ENCODE peak calls at places on chromosomes 13 and 19, in five cellular contexts. One of them, this sample, is unnamed.

GRCh38 chr13:70384156-70384555 is 275.9 kb upstream of the KLHL1 start:
- DNase-seq in A549: no peak
- DNase-seq in HepG2: no peak
- DNase-seq in K562: no peak
- DNase-seq in GM12878: no peak
- DNase-seq in this sample: no peak

GRCh38 chr19:49818691-49819331 is 722 bp downstream of the MED25 start:
- DNase-seq in A549: no peak
- DNase-seq in HepG2: no peak
- DNase-seq in K562: peak; percentile 34
- DNase-seq in GM12878: no peak
- DNase-seq in this sample: no peak

GRCh38 chr13:73254827-73255226 is 196.0 kb downstream of the KLF5 start:
- DNase-seq in A549: no peak
- DNase-seq in HepG2: no peak
- DNase-seq in K562: no peak
- DNase-seq in GM12878: no peak
- DNase-seq in this sample: peak; percentile 1

GRCh38 chr13:79901336-79901735 is 420.4 kb downstream of the NDFIP2 start:
- DNase-seq in A549: no peak
- DNase-seq in HepG2: no peak
- DNase-seq in K562: no peak
- DNase-seq in GM12878: no peak
- DNase-seq in this sample: no peak

GRCh38 chr13:25806304-25806974 is 245.4 kb downstream of the SHISA2 start:
- DNase-seq in A549: no peak
- DNase-seq in HepG2: no peak
- DNase-seq in K562: no peak
- DNase-seq in GM12878: peak; percentile 25
- DNase-seq in this sample: no peak

GRCh38 chr19:35816262-35816661 is 3.6 kb upstream of the PRODH2 start:
- DNase-seq in A549: no peak
- DNase-seq in HepG2: no peak
- DNase-seq in K562: no peak
- DNase-seq in GM12878: no peak
- DNase-seq in this sample: no peak

GRCh38 chr13:113207890-113208423 is 512 bp downstream of the PCID2 start:
- DNase-seq in A549: no peak
- DNase-seq in HepG2: peak; percentile 26
- DNase-seq in K562: no peak
- DNase-seq in GM12878: no peak
- DNase-seq in this sample: peak; percentile 70

GRCh38 chr13:31050486-31051400 is 111.0 kb downstream of the HSPH1 start:
- DNase-seq in A549: no peak
- DNase-seq in HepG2: no peak
- DNase-seq in K562: peak; percentile 29
- DNase-seq in GM12878: no peak
- DNase-seq in this sample: no peak

GRCh38 chr13:40528881-40529280 is 137.6 kb downstream of the FOXO1 start:
- DNase-seq in A549: no peak
- DNase-seq in HepG2: peak; percentile 46
- DNase-seq in K562: no peak
- DNase-seq in GM12878: no peak
- DNase-seq in this sample: no peak

GRCh38 chr19:33064778-33065550 is at the start of gene RHPN2:
- DNase-seq in A549: peak; percentile 94
- DNase-seq in HepG2: peak; percentile 43
- DNase-seq in K562: peak; percentile 96
- DNase-seq in GM12878: no peak
- DNase-seq in this sample: peak; percentile 57

GRCh38 chr19:15283141-15283885 is 49.0 kb downstream of the BRD4 start:
- DNase-seq in A549: no peak
- DNase-seq in HepG2: no peak
- DNase-seq in K562: no peak
- DNase-seq in GM12878: no peak
- DNase-seq in this sample: no peak

GRCh38 chr13:76489299-76489698 is 396.9 kb downstream of the KCTD12 start:
- DNase-seq in A549: no peak
- DNase-seq in HepG2: no peak
- DNase-seq in K562: no peak
- DNase-seq in GM12878: no peak
- DNase-seq in this sample: peak; percentile 55

GRCh38 chr13:112995395-112996091 is 26.5 kb downstream of the MCF2L start:
- DNase-seq in A549: no peak
- DNase-seq in HepG2: no peak
- DNase-seq in K562: no peak
- DNase-seq in GM12878: no peak
- DNase-seq in this sample: no peak

GRCh38 chr13:19836472-19836871 is 27.0 kb downstream of the ZMYM5 start:
- DNase-seq in A549: no peak
- DNase-seq in HepG2: no peak
- DNase-seq in K562: no peak
- DNase-seq in GM12878: no peak
- DNase-seq in this sample: no peak

GRCh38 chr19:55867101-55867500 is 30.8 kb downstream of the NLRP4 start:
- DNase-seq in A549: no peak
- DNase-seq in HepG2: no peak
- DNase-seq in K562: no peak
- DNase-seq in GM12878: no peak
- DNase-seq in this sample: no peak

GRCh38 chr19:872266-872951 is 12.9 kb downstream of the CFD start:
- DNase-seq in A549: no peak
- DNase-seq in HepG2: no peak
- DNase-seq in K562: peak; percentile 76
- DNase-seq in GM12878: peak; percentile 36
- DNase-seq in this sample: peak; percentile 34

GRCh38 chr13:99022953-99023352 is 45.1 kb upstream of the DOCK9 start:
- DNase-seq in A549: no peak
- DNase-seq in HepG2: no peak
- DNase-seq in K562: no peak
- DNase-seq in GM12878: no peak
- DNase-seq in this sample: no peak

GRCh38 chr13:112900691-112901091 is 68.3 kb upstream of the MCF2L start:
- DNase-seq in A549: no peak
- DNase-seq in HepG2: no peak
- DNase-seq in K562: no peak
- DNase-seq in GM12878: no peak
- DNase-seq in this sample: no peak

GRCh38 chr19:32902448-32902847 is 32.9 kb upstream of the SLC7A9 start:
- DNase-seq in A549: no peak
- DNase-seq in HepG2: no peak
- DNase-seq in K562: no peak
- DNase-seq in GM12878: no peak
- DNase-seq in this sample: no peak

GRCh38 chr13:64278493-64278892 is 2862.8 kb upstream of the PCDH20 start:
- DNase-seq in A549: no peak
- DNase-seq in HepG2: no peak
- DNase-seq in K562: no peak
- DNase-seq in GM12878: no peak
- DNase-seq in this sample: peak; percentile 67

GRCh38 chr19:3201911-3202310 is 16.2 kb downstream of the NCLN start:
- DNase-seq in A549: no peak
- DNase-seq in HepG2: no peak
- DNase-seq in K562: no peak
- DNase-seq in GM12878: no peak
- DNase-seq in this sample: no peak

GRCh38 chr13:30002577-30002976 is 152.2 kb upstream of the UBL3 start:
- DNase-seq in A549: no peak
- DNase-seq in HepG2: no peak
- DNase-seq in K562: no peak
- DNase-seq in GM12878: no peak
- DNase-seq in this sample: no peak

DNA sequence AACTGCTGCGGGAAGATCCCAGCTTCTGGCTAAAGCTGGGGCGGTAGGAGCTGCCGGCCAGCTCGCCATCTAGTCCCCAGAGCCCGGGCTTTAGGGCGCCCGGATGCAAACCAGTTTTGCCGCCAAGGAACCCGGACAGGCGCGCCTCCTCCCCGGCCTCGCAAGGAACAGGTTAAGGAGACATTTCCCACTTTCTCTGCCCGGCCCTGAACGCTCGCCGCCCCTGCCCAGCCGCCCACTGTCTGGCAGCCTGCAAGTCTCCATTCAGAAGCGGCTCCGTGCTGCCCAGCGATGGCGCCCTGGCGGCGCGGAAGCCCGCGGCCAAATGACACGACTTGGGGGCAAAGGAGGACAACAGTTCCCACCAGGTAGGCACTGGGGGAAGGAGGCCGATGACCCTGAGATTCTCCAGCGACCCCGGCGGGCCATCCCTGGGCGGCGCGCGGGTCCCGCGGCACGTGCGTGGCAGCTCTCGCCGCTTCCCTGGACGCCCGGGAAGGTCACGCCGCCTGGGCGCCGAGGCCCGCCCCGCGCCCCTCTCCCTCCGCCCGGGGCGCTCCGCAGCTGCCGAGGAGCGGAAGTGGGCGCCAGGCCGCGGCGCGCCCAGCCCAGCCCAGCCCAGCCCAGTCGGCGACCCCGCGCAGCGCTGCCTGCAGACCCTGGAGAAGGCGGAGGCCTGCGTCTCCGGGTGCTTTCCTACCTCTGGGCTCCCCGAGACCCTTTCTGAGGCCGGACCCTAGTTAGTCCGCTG is 42.2 kb upstream of the HNRNPA1L2 start:
- DNase-seq in A549: no peak
- DNase-seq in HepG2: no peak
- DNase-seq in K562: no peak
- DNase-seq in GM12878: no peak
- DNase-seq in this sample: peak; percentile 40
- TF ChIP-seq MYC in A549: no peak
- TF ChIP-seq MYC in HepG2: peak; percentile 59
- TF ChIP-seq MYC in K562: no peak
- TF ChIP-seq MYC in GM12878: no peak
- TF ChIP-seq MYC in this sample: no peak

GRCh38 chr19:7540761-7541480 is 5.4 kb downstream of the PNPLA6 start:
- DNase-seq in A549: no peak
- DNase-seq in HepG2: no peak
- DNase-seq in K562: peak; percentile 86
- DNase-seq in GM12878: no peak
- DNase-seq in this sample: peak; percentile 25
- H3K4me1 ChIP-seq in A549: peaks cover 5% of the 10 kb centered on the region
- H3K4me1 ChIP-seq in HepG2: peaks cover under 1% of the 10 kb centered on the region
- H3K4me1 ChIP-seq in K562: peaks cover 45% of the 10 kb centered on the region
- H3K4me1 ChIP-seq in GM12878: peaks cover 6% of the 10 kb centered on the region
- H3K4me1 ChIP-seq in this sample: peaks cover 5% of the 10 kb centered on the region

DNA sequence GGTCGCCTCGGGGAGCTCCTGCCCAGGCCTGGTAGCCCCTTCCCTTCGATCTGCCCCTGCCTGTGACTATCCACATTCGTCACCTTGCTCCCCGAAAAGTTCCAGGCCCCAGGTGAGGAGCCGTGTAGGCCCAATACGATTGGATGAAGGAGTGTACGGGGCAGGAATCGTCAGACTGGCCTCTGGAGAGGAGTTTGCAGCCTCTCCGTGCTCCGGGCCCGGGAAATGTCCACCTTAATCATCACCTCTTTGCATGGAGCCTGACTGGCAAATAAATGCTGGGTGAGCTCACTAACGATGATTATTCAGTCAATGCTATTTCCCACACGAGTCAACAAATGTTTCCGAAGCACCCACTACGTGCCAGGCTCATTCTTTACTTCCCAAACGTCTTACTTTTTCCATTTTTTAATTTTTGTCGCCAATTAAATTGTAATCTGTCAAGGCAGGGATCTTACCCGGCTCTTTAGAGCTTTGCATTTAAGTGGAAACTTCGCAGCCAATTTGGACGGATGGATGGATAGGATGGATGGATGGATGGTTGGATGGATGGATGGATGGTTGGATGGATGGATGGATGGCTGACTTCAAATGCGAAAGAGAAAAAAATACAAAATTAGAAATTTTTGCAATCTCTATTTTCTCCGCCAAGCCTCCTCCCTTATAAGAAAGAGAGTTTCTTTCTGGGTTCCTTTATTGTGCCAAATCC is 45.8 kb downstream of the TGDS start:
- DNase-seq in A549: peak; percentile 62
- DNase-seq in HepG2: peak; percentile 21
- DNase-seq in K562: no peak
- DNase-seq in GM12878: peak; percentile 4
- DNase-seq in this sample: no peak
- TF ChIP-seq MYC in A549: no peak
- TF ChIP-seq MYC in HepG2: no peak
- TF ChIP-seq MYC in K562: no peak
- TF ChIP-seq MYC in GM12878: no peak
- TF ChIP-seq MYC in this sample: no peak

GRCh38 chr13:68523838-68524424 is 1293.8 kb upstream of the PCDH9 start:
- DNase-seq in A549: no peak
- DNase-seq in HepG2: no peak
- DNase-seq in K562: no peak
- DNase-seq in GM12878: no peak
- DNase-seq in this sample: no peak
- H3K4me1 ChIP-seq in A549: no peaks in the 10 kb centered on the region
- H3K4me1 ChIP-seq in HepG2: no peaks in the 10 kb centered on the region
- H3K4me1 ChIP-seq in K562: no peaks in the 10 kb centered on the region
- H3K4me1 ChIP-seq in GM12878: no peaks in the 10 kb centered on the region
- H3K4me1 ChIP-seq in this sample: no peaks in the 10 kb centered on the region

GRCh38 chr13:110758195-110758594 is 44.7 kb downstream of the ING1 start:
- DNase-seq in A549: no peak
- DNase-seq in HepG2: no peak
- DNase-seq in K562: no peak
- DNase-seq in GM12878: no peak
- DNase-seq in this sample: peak; percentile 26
- TF ChIP-seq MYC in A549: no peak
- TF ChIP-seq MYC in HepG2: no peak
- TF ChIP-seq MYC in K562: no peak
- TF ChIP-seq MYC in GM12878: no peak
- TF ChIP-seq MYC in this sample: no peak

This sample was measured in endothelial cell of umbilical vein.